ENCODE peak calls at places on chromosomes 7 and 10, in ten cellular contexts. R is GM12878, G is pancreas, I is cardiac fibroblast, Q is ovary, U is H1, C is HepG2, W is fibroblast of lung, J is IMR-90, S is cardiac muscle cell. V is an unnamed sample.

GRCh38 chr7:95609277-95609971 is 13.1 kb upstream of the PDK4 start:
- DNase-seq in W (peak; percentile 27), S (no peak), U (no peak), R (no peak), G (peak; percentile 39), I (peak; percentile 83), J (peak; percentile 29), Q (peak; percentile 43), C (peak; percentile 6), V (peak; percentile 85)

GRCh38 chr10:32239770-32240169 is 107.2 kb downstream of the EPC1 start:
- DNase-seq in I (peak; percentile 71), S (no peak), R (no peak), U (no peak), Q (no peak), C (no peak), J (peak; percentile 69), W (peak; percentile 80), G (no peak), V (peak; percentile 70)

GRCh38 chr10:35058134-35058533 is 32.0 kb downstream of the CUL2 start:
- DNase-seq in J (peak; percentile 94), I (peak; percentile 90), Q (no peak), C (peak; percentile 3), U (no peak), W (peak; percentile 96), R (peak; percentile 20), G (no peak), S (no peak), V (peak; percentile 95)

GRCh38 chr7:42076870-42077269 is 160.1 kb downstream of the GLI3 start:
- DNase-seq in U (no peak), J (no peak), Q (no peak), W (no peak), I (no peak), G (no peak), C (no peak), S (no peak), R (no peak), V (no peak)

GRCh38 chr7:140541513-140542192 is 62.3 kb upstream of the MKRN1 start:
- DNase-seq in C (peak; percentile 70), S (peak; percentile 82), G (peak; percentile 33), I (peak; percentile 95), W (peak; percentile 94), R (no peak), Q (peak; percentile 90), U (peak; percentile 66), J (peak; percentile 96), V (peak; percentile 92)

GRCh38 chr10:71770255-71770654 is 3.1 kb downstream of the VSIR start:
- DNase-seq in G (no peak), S (no peak), W (no peak), Q (peak; percentile 45), I (peak; percentile 31), C (no peak), J (peak; percentile 53), R (no peak), U (no peak), V (peak; percentile 71)

GRCh38 chr7:138001529-138002095 is at the start of gene CREB3L2:
- DNase-seq in I (peak; percentile 73), C (peak; percentile 36), S (peak; percentile 92), J (peak; percentile 57), U (peak; percentile 36), W (peak; percentile 69), R (no peak), G (peak; percentile 77), Q (no peak), V (peak; percentile 81)

GRCh38 chr10:120426306-120426705 is 30.7 kb upstream of the PLPP4 start:
- DNase-seq in R (no peak), S (no peak), C (no peak), I (no peak), J (no peak), W (peak; percentile 88), G (no peak), Q (no peak), U (no peak), V (no peak)

GRCh38 chr10:14954001-14954770 is at the start of gene DCLRE1C:
- DNase-seq in C (peak; percentile 88), I (peak; percentile 89), J (peak; percentile 91), S (peak; percentile 93), U (no peak), G (peak; percentile 88), R (peak; percentile 82), Q (peak; percentile 91), W (peak; percentile 91), V (peak; percentile 89)

GRCh38 chr7:66871076-66871475 is 49.9 kb upstream of the TMEM248 start:
- DNase-seq in W (no peak), G (no peak), S (no peak), U (no peak), C (no peak), R (no peak), J (no peak), I (peak; percentile 8), Q (no peak), V (no peak)

GRCh38 chr10:43906470-43906869 is 257.8 kb upstream of the ZNF32 start:
- DNase-seq in S (no peak), Q (peak; percentile 63), J (no peak), R (no peak), C (no peak), G (no peak), U (no peak), W (no peak), I (peak; percentile 32), V (no peak)

GRCh38 chr10:105691811-105692210 is 1050.7 kb downstream of the SORCS3 start:
- DNase-seq in I (no peak), R (no peak), U (no peak), W (peak; percentile 12), Q (no peak), C (no peak), J (no peak), S (peak; percentile 75), G (no peak), V (no peak)
- TF ChIP-seq CTCF in I (no peak), R (peak; percentile 16), U (peak; percentile 59), W (no peak), Q (no peak), C (no peak), J (peak; percentile 22), S (no peak), G (no peak), V (no peak)

DNA sequence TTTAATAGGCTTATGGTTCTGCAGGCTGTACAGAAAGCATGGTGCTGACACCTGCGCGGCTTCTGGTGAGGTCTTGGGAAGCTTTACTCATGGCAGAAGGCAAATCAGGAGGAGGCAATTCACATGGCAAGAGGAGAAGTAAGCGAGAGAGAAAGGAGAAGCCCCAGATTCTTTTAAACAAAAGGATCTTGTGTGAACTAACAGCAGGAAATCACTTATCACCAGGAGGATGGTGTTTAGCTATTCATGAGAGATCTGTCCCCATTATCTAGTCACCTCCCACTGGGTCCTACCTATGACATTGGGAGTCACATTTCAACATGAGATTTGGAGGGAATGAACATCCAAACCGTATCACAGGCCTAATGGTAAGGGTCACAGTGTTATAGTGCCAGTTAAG is 678.0 kb upstream of the KCND2 start:
- DNase-seq in Q (no peak), R (no peak), U (no peak), G (no peak), J (no peak), C (no peak), S (no peak), W (no peak), I (no peak), V (no peak)
- H3K4me3 ChIP-seq in Q (no peak overlapping the region), R (no peak overlapping the region), U (no peak overlapping the region), G (no peak overlapping the region), J (no peak overlapping the region), C (no peak overlapping the region), S (no peak overlapping the region), W (no peak overlapping the region), I (no peak overlapping the region), V (no peak overlapping the region)

GRCh38 chr7:24817339-24817738 is 60.1 kb upstream of the GSDME start:
- DNase-seq in J (no peak), W (peak; percentile 20), R (no peak), G (no peak), Q (no peak), C (no peak), I (no peak), S (no peak), U (no peak), V (no peak)

GRCh38 chr7:24816868-24817267 is 59.6 kb upstream of the GSDME start:
- DNase-seq in S (no peak), I (no peak), C (no peak), J (no peak), Q (no peak), R (no peak), U (no peak), G (no peak), W (no peak), V (no peak)

GRCh38 chr7:24812313-24812945 is 55.2 kb upstream of the GSDME start:
- DNase-seq in U (no peak), J (peak; percentile 36), R (no peak), I (peak; percentile 58), C (peak; percentile 46), S (peak; percentile 66), Q (peak; percentile 58), W (no peak), G (peak; percentile 60), V (peak; percentile 52)
- TF ChIP-seq CTCF in U (peak; percentile 78), J (peak; percentile 85), R (peak; percentile 78), I (peak; percentile 77), C (peak; percentile 80), S (peak; percentile 87), Q (peak; percentile 67), W (peak; percentile 94), G (peak; percentile 74), V (peak; percentile 86)

GRCh38 chr10:110631934-110632333 is 12.2 kb upstream of the RBM20 start:
- DNase-seq in R (no peak), U (no peak), Q (no peak), W (no peak), S (no peak), G (no peak), C (no peak), I (no peak), J (no peak), V (no peak)

GRCh38 chr10:110636572-110636931 is 7.6 kb upstream of the RBM20 start:
- DNase-seq in R (no peak), U (no peak), G (no peak), Q (no peak), W (no peak), J (no peak), S (no peak), I (no peak), C (no peak), V (no peak)

GRCh38 chr10:110632591-110633215 is 11.4 kb upstream of the RBM20 start:
- DNase-seq in Q (no peak), C (no peak), I (no peak), S (no peak), J (no peak), W (no peak), R (no peak), U (no peak), G (no peak), V (no peak)

GRCh38 chr10:110636932-110637557 is 7.1 kb upstream of the RBM20 start:
- DNase-seq in C (peak; percentile 15), U (no peak), J (no peak), W (no peak), Q (no peak), G (no peak), R (no peak), S (peak; percentile 77), I (no peak), V (no peak)

DNA sequence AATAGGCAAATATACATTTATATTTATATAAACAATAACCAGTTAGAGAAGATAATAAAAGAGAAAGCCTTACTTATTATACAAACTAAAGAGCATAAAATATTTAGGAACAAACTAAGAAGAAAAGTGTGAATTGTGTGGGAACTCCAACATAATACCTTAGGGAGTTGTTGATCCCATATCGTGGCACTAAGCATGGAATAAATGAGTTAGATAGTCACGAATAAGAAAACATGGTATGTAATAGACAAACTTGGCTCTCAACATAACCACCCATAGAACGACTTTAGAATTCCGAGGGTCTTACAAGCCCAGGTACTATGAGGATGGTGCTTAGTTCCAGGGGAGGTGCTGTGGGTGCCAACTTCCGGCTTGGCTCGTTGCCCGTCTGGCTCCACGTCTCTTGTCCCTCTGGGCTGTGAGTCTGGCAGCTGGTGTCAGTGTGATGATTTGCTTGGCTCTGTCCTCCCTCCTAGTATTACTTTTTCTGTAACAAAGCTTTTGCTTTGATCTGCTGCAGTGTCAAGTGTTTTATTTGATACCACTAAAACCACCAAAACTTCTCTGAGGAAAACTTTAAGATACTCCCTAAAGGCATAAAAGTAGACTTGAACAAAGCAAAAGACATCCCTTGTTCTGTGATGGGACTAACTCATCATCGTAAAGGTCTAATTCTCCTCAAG is 9.5 kb upstream of the RBM20 start:
- DNase-seq in Q (no peak), S (no peak), J (no peak), U (no peak), W (no peak), G (peak; percentile 59), R (no peak), C (no peak), I (no peak), V (no peak)
- H3K4me3 ChIP-seq in Q (no peak overlapping the region), S (no peak overlapping the region), J (no peak overlapping the region), U (no peak overlapping the region), W (no peak overlapping the region), G (no peak overlapping the region), R (no peak overlapping the region), C (no peak overlapping the region), I (no peak overlapping the region), V (no peak overlapping the region)